ENCODE peak calls at places on chromosome 17, in four cellular contexts. R is psoas muscle, M is type B pancreatic cell, H is M059J. V is an unnamed sample.

GRCh38 chr17:81902653-81903414 is 796 bp downstream of the NPB start:
- DNase-seq in R (no peak), M (no peak), H (no peak), V (peak)

GRCh38 chr17:79073706-79074088 is 927 bp upstream of the ENGASE start:
- DNase-seq in R (no peak), M (no peak), H (no peak), V (no peak)

GRCh38 chr17:64216385-64217248 is 46.4 kb downstream of the TEX2 start:
- DNase-seq in R (peak), M (no peak), H (peak), V (peak)

GRCh38 chr17:1043601-1044251 is 46.8 kb downstream of the TIMM22 start:
- DNase-seq in R (peak), M (no peak), H (no peak), V (no peak)

GRCh38 chr17:15343749-15344148 is 2.4 kb upstream of the TEKT3 start:
- DNase-seq in R (no peak), M (no peak), H (peak), V (peak)

GRCh38 chr17:8680850-8681174 is 50.3 kb upstream of the MYH10 start:
- DNase-seq in R (no peak), M (no peak), H (no peak), V (no peak)

GRCh38 chr17:57032343-57032742 is 52.7 kb upstream of the AKAP1 start:
- DNase-seq in R (no peak), M (no peak), H (peak), V (no peak)

GRCh38 chr17:82414548-82415281 is 3.4 kb upstream of the HEXD start:
- DNase-seq in R (peak), M (peak), H (peak), V (peak)

GRCh38 chr17:8371786-8372185 is 4.7 kb downstream of the KRABD2 start:
- DNase-seq in R (no peak), M (no peak), H (no peak), V (no peak)

GRCh38 chr17:8187517-8188407 is 2.2 kb downstream of the BORCS6 start:
- DNase-seq in R (peak), M (peak), H (peak), V (peak)

GRCh38 chr17:4742133-4742532 is 2.4 kb upstream of the CXCL16 start:
- DNase-seq in R (no peak), M (no peak), H (no peak), V (no peak)

GRCh38 chr17:4610656-4611055 is 26.3 kb downstream of the SMTNL2 start:
- DNase-seq in R (no peak), M (no peak), H (no peak), V (no peak)

GRCh38 chr17:77279448-77280303 is 138.9 kb downstream of the SEC14L1 start:
- DNase-seq in R (no peak), M (no peak), H (peak), V (peak)

GRCh38 chr17:19975601-19976000 is 2.0 kb downstream of the AKAP10 start:
- DNase-seq in R (no peak), M (no peak), H (no peak), V (no peak)

GRCh38 chr17:28551421-28552186 is 820 bp downstream of the UNC119 start:
- DNase-seq in R (no peak), M (no peak), H (no peak), V (no peak)

GRCh38 chr17:20991276-20992037 is 51.4 kb downstream of the USP22 start:
- DNase-seq in R (no peak), M (no peak), H (no peak), V (no peak)

GRCh38 chr17:41651625-41652460 is 27.5 kb upstream of the KRT17 start:
- DNase-seq in R (no peak), M (no peak), H (no peak), V (peak)

GRCh38 chr17:4548721-4549531 is 6.3 kb downstream of the MYBBP1A start:
- DNase-seq in R (no peak), M (no peak), H (peak), V (peak)

GRCh38 chr17:63698886-63699637 is 863 bp downstream of the LIMD2 start:
- DNase-seq in R (peak), M (no peak), H (no peak), V (no peak)

GRCh38 chr17:32261937-32262510 is 3.6 kb upstream of the RHBDL3 start:
- DNase-seq in R (no peak), M (no peak), H (no peak), V (no peak)

GRCh38 chr17:63774141-63774981 is at the start of gene DDX42:
- DNase-seq in R (peak), M (peak), H (peak), V (peak)

GRCh38 chr17:76735006-76735405 is 2.1 kb downstream of the SRSF2 start:
- DNase-seq in R (no peak), M (no peak), H (peak), V (no peak)

GRCh38 chr17:64156670-64157069 is 26.7 kb upstream of the ERN1 start:
- DNase-seq in R (peak), M (no peak), H (no peak), V (no peak)

GRCh38 chr17:45833826-45834439 is 10.7 kb upstream of the SPPL2C start:
- DNase-seq in R (no peak), M (no peak), H (no peak), V (no peak)

GRCh38 chr17:52740006-52740405 is 581.5 kb upstream of the CA10 start:
- DNase-seq in R (no peak), M (no peak), H (no peak), V (no peak)

GRCh38 chr17:35433075-35433894 is 985 bp upstream of the SLFN12 start:
- DNase-seq in R (peak), M (no peak), H (peak), V (peak)